ENCODE peak calls at places on chromosomes 2 and 18, in four cellular contexts. B is stimulated activated naive CD8-positive, alpha-beta T cell treated with anti-CD3 and anti-CD28 coated beads, Interleukin-15, Interleukin-2, amounts not matched to agents 100 U/mL and 50 U/mL, for 24 hours; I is right cardiac atrium; A is lower lobe of right lung. C is an unnamed sample.

GRCh38 chr2:176907341-176907740 is 305.3 kb upstream of the HNRNPA3 start:
- ATAC-seq in B (no peak), I (no peak), A (no peak), C (no peak)

GRCh38 chr18:58993260-58993659 is 128.6 kb downstream of the ZNF532 start:
- ATAC-seq in B (no peak), I (peak), A (no peak), C (no peak)

GRCh38 chr2:98615481-98615880 is 7.1 kb downstream of the UNC50 start:
- ATAC-seq in B (no peak), I (no peak), A (no peak), C (no peak)

GRCh38 chr2:63866009-63866709 is 24.5 kb downstream of the UGP2 start:
- ATAC-seq in B (no peak), I (no peak), A (no peak), C (peak)

GRCh38 chr2:231015462-231015861 is 19.5 kb downstream of the SPATA3 start:
- ATAC-seq in B (no peak), I (no peak), A (no peak), C (no peak)

GRCh38 chr2:151976945-151977353 is 121.9 kb downstream of the CACNB4 start:
- ATAC-seq in B (peak), I (no peak), A (no peak), C (peak)

GRCh38 chr2:184006998-184007397 is 591.3 kb upstream of the ZNF804A start:
- ATAC-seq in B (no peak), I (no peak), A (peak), C (no peak)

GRCh38 chr2:195360242-195360641 is 296.8 kb upstream of the SLC39A10 start:
- ATAC-seq in B (no peak), I (no peak), A (no peak), C (peak)

GRCh38 chr18:33459612-33460011 is 19.1 kb upstream of the CCDC178 start:
- ATAC-seq in B (no peak), I (no peak), A (no peak), C (no peak)

GRCh38 chr2:39989888-39990287 is 210.8 kb upstream of the THUMPD2 start:
- ATAC-seq in B (no peak), I (no peak), A (no peak), C (no peak)

GRCh38 chr2:135030826-135031225 is 16.4 kb downstream of the MAP3K19 start:
- ATAC-seq in B (no peak), I (no peak), A (no peak), C (no peak)

GRCh38 chr2:160324917-160325316 is 124.8 kb upstream of the ITGB6 start:
- ATAC-seq in B (peak), I (peak), A (no peak), C (peak)

GRCh38 chr2:217789736-217790181 is 213.0 kb downstream of the TNS1 start:
- ATAC-seq in B (no peak), I (no peak), A (no peak), C (peak)

GRCh38 chr2:46487667-46488333 is 8.4 kb downstream of the TMEM247 start:
- ATAC-seq in B (no peak), I (peak), A (peak), C (no peak)

GRCh38 chr18:58144671-58145285 is 100.8 kb downstream of the NEDD4L start:
- ATAC-seq in B (no peak), I (no peak), A (no peak), C (no peak)

GRCh38 chr2:120367649-120368048 is 21.7 kb downstream of the INHBB start:
- ATAC-seq in B (no peak), I (no peak), A (no peak), C (no peak)

GRCh38 chr2:39902103-39902502 is 123.0 kb upstream of the THUMPD2 start:
- ATAC-seq in B (peak), I (no peak), A (no peak), C (peak)

GRCh38 chr18:32310119-32310518 is 120.3 kb downstream of the MEP1B start:
- ATAC-seq in B (no peak), I (peak), A (peak), C (no peak)

GRCh38 chr18:78742346-78742745 is 237.3 kb upstream of the SALL3 start:
- ATAC-seq in B (no peak), I (no peak), A (no peak), C (no peak)

GRCh38 chr2:174335605-174336402 is 1.1 kb downstream of the SP9 start:
- ATAC-seq in B (no peak), I (no peak), A (no peak), C (no peak)

GRCh38 chr18:72223733-72224132 is 320.4 kb downstream of the CBLN2 start:
- ATAC-seq in B (no peak), I (no peak), A (no peak), C (no peak)

GRCh38 chr18:23887493-23887892 is 127.1 kb upstream of the TTC39C start:
- ATAC-seq in B (no peak), I (peak), A (no peak), C (no peak)

GRCh38 chr18:11366410-11366809 is 217.0 kb upstream of the PIEZO2 start:
- ATAC-seq in B (no peak), I (peak), A (no peak), C (no peak)

GRCh38 chr2:32825291-32825712 is 121.5 kb upstream of the LTBP1 start:
- ATAC-seq in B (no peak), I (peak), A (no peak), C (no peak)

GRCh38 chr2:78281164-78281563 is 744.3 kb upstream of the REG3G start:
- ATAC-seq in B (no peak), I (no peak), A (no peak), C (no peak)